ENCODE peak calls at places on chromosomes 16 and 17, in nine cellular contexts. U is OCI-LY7, S is HCT116, C is SK-N-SH, Q is neural progenitor cell, L is GM23248, W is GM23338, J is hepatocyte, B is PC-3. M is an unnamed sample. For H3K4me1, the result is how much of the 10 kb centered on the place peaks cover.

GRCh38 chr17:38881600-38882191 is 11.8 kb downstream of the LASP1 start:
- DNase-seq in U (peak), S (no peak), C (peak), Q (peak), L (peak), W (no peak), J (peak), B (no peak), M (no peak)

GRCh38 chr16:30350134-30350871 is 4.8 kb downstream of the CD2BP2 start:
- DNase-seq in U (peak), S (no peak), C (no peak), Q (no peak), L (peak), W (no peak), J (no peak), B (no peak), M (peak)

GRCh38 chr16:68235882-68236803 is at the start of gene ESRP2:
- DNase-seq in U (no peak), S (peak), C (peak), Q (peak), L (peak), W (peak), J (peak), B (peak), M (no peak)

GRCh38 chr17:19357351-19358140 is 5.0 kb downstream of the B9D1 start:
- DNase-seq in U (no peak), S (no peak), C (no peak), Q (no peak), L (no peak), W (no peak), J (no peak), B (no peak), M (no peak)

GRCh38 chr16:57676624-57677085 is 8.5 kb downstream of the ADGRG3 start:
- DNase-seq in U (no peak), S (no peak), C (no peak), Q (no peak), L (no peak), W (no peak), J (no peak), B (peak), M (no peak)

GRCh38 chr17:18172528-18173278 is 10.9 kb upstream of the ALKBH5 start:
- DNase-seq in U (no peak), S (no peak), C (peak), Q (no peak), L (no peak), W (peak), J (no peak), B (no peak), M (no peak)

GRCh38 chr17:301681-302299 is 50.8 kb downstream of the RPH3AL start:
- DNase-seq in U (no peak), S (no peak), C (no peak), Q (no peak), L (peak), W (no peak), J (no peak), B (peak), M (no peak)

GRCh38 chr16:27102701-27103575 is 36.2 kb downstream of the C16orf82 start:
- DNase-seq in U (no peak), S (no peak), C (no peak), Q (no peak), L (no peak), W (no peak), J (no peak), B (no peak), M (no peak)

GRCh38 chr16:87593710-87594258 is 8.5 kb upstream of the JPH3 start:
- DNase-seq in U (no peak), S (no peak), C (no peak), Q (no peak), L (no peak), W (no peak), J (no peak), B (no peak), M (no peak)

GRCh38 chr16:17552351-17552750 is 81.6 kb upstream of the XYLT1 start:
- DNase-seq in U (no peak), S (no peak), C (no peak), Q (no peak), L (no peak), W (no peak), J (no peak), B (no peak), M (no peak)

GRCh38 chr16:54197758-54198157 is 88.8 kb downstream of the IRX3 start:
- DNase-seq in U (no peak), S (no peak), C (no peak), Q (no peak), L (no peak), W (no peak), J (no peak), B (no peak), M (no peak)

GRCh38 chr17:21357281-21357680 is 18.9 kb upstream of the KCNJ12 start:
- DNase-seq in U (no peak), S (no peak), C (no peak), Q (no peak), L (no peak), W (no peak), J (no peak), B (no peak), M (no peak)

GRCh38 chr16:57791903-57792461 is 10.3 kb downstream of the KIFC3 start:
- DNase-seq in U (no peak), S (no peak), C (no peak), Q (no peak), L (no peak), W (no peak), J (no peak), B (no peak), M (no peak)

GRCh38 chr17:77555741-77556291 is 402.7 kb upstream of the TNRC6C start:
- DNase-seq in U (no peak), S (no peak), C (peak), Q (peak), L (no peak), W (no peak), J (peak), B (peak), M (no peak)

GRCh38 chr17:12113156-12113555 is 92.5 kb downstream of the MAP2K4 start:
- DNase-seq in U (no peak), S (no peak), C (no peak), Q (no peak), L (no peak), W (no peak), J (no peak), B (no peak), M (no peak)

GRCh38 chr16:27237229-27238015 is 31.1 kb downstream of the NSMCE1 start:
- DNase-seq in U (peak), S (no peak), C (peak), Q (peak), L (no peak), W (peak), J (peak), B (no peak), M (no peak)

DNA sequence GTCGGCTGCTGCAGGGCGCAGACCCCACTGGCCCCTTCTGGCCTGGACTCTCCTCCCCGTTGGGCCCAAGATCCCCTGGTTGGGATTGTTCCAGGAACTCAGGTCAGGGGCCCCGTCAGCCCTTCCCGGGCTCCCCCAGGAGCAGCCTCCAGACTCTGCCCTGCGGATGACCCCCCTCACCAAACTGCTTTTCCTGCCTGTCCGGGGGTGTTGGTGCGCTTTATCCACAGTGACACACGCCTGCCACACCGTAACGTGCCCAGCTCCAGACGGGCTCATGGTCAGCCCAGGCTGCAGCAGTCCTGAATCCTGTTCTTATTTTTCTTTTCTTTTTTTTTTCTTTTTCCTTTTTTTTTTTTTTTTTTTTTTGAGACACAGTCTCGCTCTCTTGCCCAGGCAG is 21.0 kb downstream of the CENPX start:
- DNase-seq in U (no peak), S (no peak), C (no peak), Q (no peak), L (no peak), W (no peak), J (no peak), B (no peak), M (no peak)
- H3K4me1 ChIP-seq in U (under half), S (under half), C (under half), Q (under half), L (under half), W (under half), J (under half), B (under half), M (under half)

DNA sequence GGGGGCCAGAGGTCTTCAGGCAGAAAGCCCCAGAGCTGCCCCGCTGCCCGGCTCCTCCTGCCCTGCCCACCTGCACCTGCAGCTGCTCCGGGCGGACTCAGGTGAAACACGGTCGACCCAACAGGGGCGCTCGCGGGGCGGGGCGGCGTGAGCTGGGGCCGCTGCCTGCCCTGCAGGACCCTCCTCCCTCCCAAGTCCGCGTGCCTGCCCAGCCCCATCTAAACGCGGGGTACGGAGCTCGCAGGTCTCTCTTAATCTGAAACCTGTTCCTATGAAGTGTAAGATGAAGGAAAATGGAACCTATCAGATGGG is 28.1 kb downstream of the GNPTG start:
- DNase-seq in U (no peak), S (no peak), C (no peak), Q (no peak), L (no peak), W (peak), J (no peak), B (no peak), M (no peak)
- TF ChIP-seq EZH2phosphoT487 in U (no peak), S (no peak), C (no peak), Q (no peak), L (no peak), W (no peak), J (no peak), B (no peak), M (no peak)

DNA sequence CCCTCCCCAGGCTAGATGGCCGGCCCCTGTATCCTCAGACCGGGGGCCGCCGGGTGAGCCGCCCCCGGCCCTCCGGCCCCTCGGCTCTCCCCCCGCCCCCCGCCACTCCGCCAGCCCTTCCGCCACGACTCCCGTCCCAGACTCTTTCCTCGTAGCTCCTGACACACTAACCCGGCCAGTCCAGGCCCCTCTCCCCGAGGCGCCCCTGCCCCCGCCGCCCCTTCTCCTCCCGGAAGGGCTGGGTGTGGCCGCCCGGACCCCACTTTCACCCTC is 5.6 kb upstream of the TLCD2 start:
- DNase-seq in U (no peak), S (no peak), C (no peak), Q (no peak), L (no peak), W (no peak), J (no peak), B (no peak), M (no peak)
- H3K4me1 ChIP-seq in U (under half), S (under half), C (under half), Q (under half), L (under half), W (under half), J (under half), B (under half), M (under half)

GRCh38 chr16:50215680-50216079 is 50.7 kb upstream of the ADCY7 start:
- DNase-seq in U (no peak), S (no peak), C (no peak), Q (no peak), L (no peak), W (no peak), J (no peak), B (no peak), M (no peak)

GRCh38 chr16:50210266-50211038 is 55.9 kb upstream of the ADCY7 start:
- DNase-seq in U (peak), S (peak), C (peak), Q (peak), L (peak), W (peak), J (peak), B (peak), M (peak)

GRCh38 chr16:50216231-50216630 is 50.1 kb upstream of the ADCY7 start:
- DNase-seq in U (no peak), S (no peak), C (no peak), Q (no peak), L (no peak), W (no peak), J (no peak), B (no peak), M (no peak)

GRCh38 chr16:50209548-50210265 is 56.6 kb downstream of the TENT4B start:
- DNase-seq in U (peak), S (no peak), C (no peak), Q (peak), L (no peak), W (peak), J (peak), B (no peak), M (peak)

DNA sequence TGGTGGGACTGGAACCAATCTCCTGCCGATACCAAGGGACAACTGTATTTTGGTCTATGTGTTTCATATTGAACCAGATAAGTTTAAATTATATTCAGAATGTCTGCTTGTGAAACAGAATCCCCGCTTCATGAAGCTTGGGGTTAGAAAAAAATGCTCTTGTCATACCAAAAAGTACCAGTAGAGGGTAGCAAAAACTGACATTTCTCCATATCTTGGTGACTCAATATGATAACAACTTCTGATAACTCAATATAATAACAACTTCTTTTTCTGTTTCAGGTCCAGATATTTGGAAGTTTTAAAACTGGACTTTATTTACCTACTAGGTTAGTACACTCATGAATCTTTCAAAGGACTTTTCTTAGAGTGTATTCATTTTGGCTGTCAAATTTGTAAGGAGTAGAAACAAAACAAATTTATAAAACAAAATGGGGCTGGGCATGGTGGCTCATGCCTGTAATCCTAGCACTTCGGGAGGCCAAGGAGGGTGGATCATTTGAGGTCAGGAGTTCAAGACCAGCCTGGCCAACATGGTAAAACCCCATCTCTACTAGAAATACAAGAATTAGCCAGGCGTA is 52.3 kb upstream of the ADCY7 start:
- DNase-seq in U (peak), S (peak), C (peak), Q (peak), L (peak), W (peak), J (peak), B (peak), M (peak)
- TF ChIP-seq EZH2phosphoT487 in U (no peak), S (no peak), C (no peak), Q (no peak), L (no peak), W (no peak), J (no peak), B (no peak), M (no peak)

DNA sequence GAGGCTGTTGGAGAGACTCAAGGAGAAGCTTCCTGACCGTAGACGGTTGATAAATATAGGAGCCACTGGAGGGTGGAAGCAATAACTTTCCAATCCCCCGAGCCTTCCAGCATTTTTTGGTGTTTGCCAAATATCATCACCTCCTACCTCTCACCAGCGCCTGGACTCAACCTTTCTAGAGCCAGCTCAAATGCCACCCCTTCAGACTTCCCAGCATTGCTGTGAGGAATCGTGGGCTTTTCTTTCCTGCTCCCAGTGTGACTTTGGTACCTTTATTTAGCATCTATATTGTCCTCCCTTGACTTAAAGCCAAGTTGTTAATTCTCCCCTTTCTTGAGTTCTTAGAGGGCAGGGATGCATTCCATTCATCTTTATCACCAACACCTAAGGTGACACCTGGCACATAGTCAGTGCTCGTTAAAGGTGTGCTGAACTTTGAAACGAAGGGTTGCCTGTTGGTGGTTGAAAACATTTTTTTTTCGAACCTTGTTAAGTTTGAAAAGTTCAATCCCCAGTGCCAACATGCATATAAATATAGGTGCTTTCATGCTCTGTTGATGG is 35.3 kb upstream of the CCR7 start:
- DNase-seq in U (no peak), S (peak), C (no peak), Q (no peak), L (no peak), W (no peak), J (no peak), B (no peak), M (no peak)
- H3K4me1 ChIP-seq in U (under half), S (under half), C (under half), Q (under half), L (under half), W (under half), J (under half), B (under half), M (under half)

GRCh38 chr16:1326946-1327618 is 6.4 kb upstream of the BAIAP3 start:
- DNase-seq in U (no peak), S (no peak), C (no peak), Q (no peak), L (no peak), W (no peak), J (no peak), B (no peak), M (no peak)

GRCh38 chr16:1325261-1325660 is 8.2 kb upstream of the BAIAP3 start:
- DNase-seq in U (no peak), S (no peak), C (no peak), Q (no peak), L (no peak), W (no peak), J (no peak), B (no peak), M (no peak)

GRCh38 chr16:1326380-1326779 is 7.1 kb upstream of the BAIAP3 start:
- DNase-seq in U (no peak), S (no peak), C (no peak), Q (no peak), L (no peak), W (no peak), J (no peak), B (no peak), M (no peak)

GRCh38 chr16:1325673-1326371 is 7.6 kb upstream of the BAIAP3 start:
- DNase-seq in U (no peak), S (no peak), C (no peak), Q (no peak), L (no peak), W (no peak), J (no peak), B (no peak), M (no peak)

GRCh38 chr16:1327619-1327947 is 5.9 kb upstream of the BAIAP3 start:
- DNase-seq in U (no peak), S (no peak), C (no peak), Q (no peak), L (no peak), W (peak), J (no peak), B (no peak), M (no peak)
- TF ChIP-seq EZH2phosphoT487 in U (no peak), S (no peak), C (no peak), Q (no peak), L (no peak), W (no peak), J (no peak), B (no peak), M (no peak)